ENCODE peak calls at places on chromosomes 3 and 15, in nine cellular contexts. One of them, this sample, is unnamed.

GRCh38 chr3:88180398-88180999 is 30.7 kb downstream of the C3orf38 start:
- DNase-seq in lower lobe of right lung: no peak
- DNase-seq in thoracic aorta: no peak
- DNase-seq in kidney tubule cell: peak; percentile 42
- DNase-seq in left colon: no peak
- DNase-seq in cerebellum: no peak
- DNase-seq in OCI-M1: peak; percentile 87
- DNase-seq in iPS DF 6.9: peak; percentile 11
- DNase-seq in uterus: no peak
- DNase-seq in this sample: peak; percentile 37

GRCh38 chr3:117117188-117117936 is 407.8 kb downstream of the TUSC7 start:
- DNase-seq in lower lobe of right lung: no peak
- DNase-seq in thoracic aorta: no peak
- DNase-seq in kidney tubule cell: no peak
- DNase-seq in left colon: no peak
- DNase-seq in cerebellum: no peak
- DNase-seq in OCI-M1: peak; percentile 25
- DNase-seq in iPS DF 6.9: no peak
- DNase-seq in uterus: no peak
- DNase-seq in this sample: no peak

GRCh38 chr15:35746121-35746520 is 200.2 kb upstream of the DPH6 start:
- DNase-seq in lower lobe of right lung: no peak
- DNase-seq in thoracic aorta: no peak
- DNase-seq in kidney tubule cell: peak; percentile 60
- DNase-seq in left colon: no peak
- DNase-seq in cerebellum: no peak
- DNase-seq in OCI-M1: no peak
- DNase-seq in iPS DF 6.9: no peak
- DNase-seq in uterus: no peak
- DNase-seq in this sample: no peak

GRCh38 chr15:32029409-32029861 is 880 bp upstream of the CHRNA7 start:
- DNase-seq in lower lobe of right lung: peak; percentile 47
- DNase-seq in thoracic aorta: no peak
- DNase-seq in kidney tubule cell: peak; percentile 14
- DNase-seq in left colon: no peak
- DNase-seq in cerebellum: peak; percentile 17
- DNase-seq in OCI-M1: no peak
- DNase-seq in iPS DF 6.9: no peak
- DNase-seq in uterus: no peak
- DNase-seq in this sample: peak; percentile 50

GRCh38 chr3:179146911-179147570 is 1.1 kb upstream of the PIK3CA start:
- DNase-seq in lower lobe of right lung: no peak
- DNase-seq in thoracic aorta: no peak
- DNase-seq in kidney tubule cell: peak; percentile 71
- DNase-seq in left colon: no peak
- DNase-seq in cerebellum: peak; percentile 69
- DNase-seq in OCI-M1: peak; percentile 80
- DNase-seq in iPS DF 6.9: no peak
- DNase-seq in uterus: no peak
- DNase-seq in this sample: peak; percentile 32

GRCh38 chr3:127546970-127547733 is 43.4 kb downstream of the TPRA1 start:
- DNase-seq in lower lobe of right lung: no peak
- DNase-seq in thoracic aorta: no peak
- DNase-seq in kidney tubule cell: no peak
- DNase-seq in left colon: no peak
- DNase-seq in cerebellum: no peak
- DNase-seq in OCI-M1: no peak
- DNase-seq in iPS DF 6.9: no peak
- DNase-seq in uterus: peak; percentile 22
- DNase-seq in this sample: no peak

GRCh38 chr15:89767411-89767915 is 8.7 kb upstream of the MESP2 start:
- DNase-seq in lower lobe of right lung: no peak
- DNase-seq in thoracic aorta: no peak
- DNase-seq in kidney tubule cell: peak; percentile 41
- DNase-seq in left colon: no peak
- DNase-seq in cerebellum: no peak
- DNase-seq in OCI-M1: no peak
- DNase-seq in iPS DF 6.9: no peak
- DNase-seq in uterus: no peak
- DNase-seq in this sample: no peak

GRCh38 chr3:14441240-14441919 is 39.0 kb downstream of the SLC6A6 start:
- DNase-seq in lower lobe of right lung: no peak
- DNase-seq in thoracic aorta: no peak
- DNase-seq in kidney tubule cell: peak; percentile 35
- DNase-seq in left colon: no peak
- DNase-seq in cerebellum: no peak
- DNase-seq in OCI-M1: no peak
- DNase-seq in iPS DF 6.9: no peak
- DNase-seq in uterus: no peak
- DNase-seq in this sample: no peak

GRCh38 chr3:114558271-114558670 is 264.4 kb downstream of the TIGIT start:
- DNase-seq in lower lobe of right lung: no peak
- DNase-seq in thoracic aorta: no peak
- DNase-seq in kidney tubule cell: peak; percentile 47
- DNase-seq in left colon: no peak
- DNase-seq in cerebellum: no peak
- DNase-seq in OCI-M1: no peak
- DNase-seq in iPS DF 6.9: no peak
- DNase-seq in uterus: no peak
- DNase-seq in this sample: no peak

GRCh38 chr15:93619597-93619996 is 530.6 kb upstream of the RGMA start:
- DNase-seq in lower lobe of right lung: no peak
- DNase-seq in thoracic aorta: no peak
- DNase-seq in kidney tubule cell: no peak
- DNase-seq in left colon: no peak
- DNase-seq in cerebellum: no peak
- DNase-seq in OCI-M1: no peak
- DNase-seq in iPS DF 6.9: no peak
- DNase-seq in uterus: no peak
- DNase-seq in this sample: no peak

GRCh38 chr3:16280671-16281070 is 15.7 kb downstream of the OXNAD1 start:
- DNase-seq in lower lobe of right lung: no peak
- DNase-seq in thoracic aorta: no peak
- DNase-seq in kidney tubule cell: no peak
- DNase-seq in left colon: no peak
- DNase-seq in cerebellum: no peak
- DNase-seq in OCI-M1: no peak
- DNase-seq in iPS DF 6.9: no peak
- DNase-seq in uterus: no peak
- DNase-seq in this sample: no peak

GRCh38 chr3:122577409-122578028 is at the start of gene PARP15:
- DNase-seq in lower lobe of right lung: peak; percentile 51
- DNase-seq in thoracic aorta: no peak
- DNase-seq in kidney tubule cell: no peak
- DNase-seq in left colon: no peak
- DNase-seq in cerebellum: no peak
- DNase-seq in OCI-M1: peak; percentile 34
- DNase-seq in iPS DF 6.9: no peak
- DNase-seq in uterus: no peak
- DNase-seq in this sample: peak; percentile 33

GRCh38 chr15:68885070-68885469 is 45.3 kb upstream of the SPESP1 start:
- DNase-seq in lower lobe of right lung: no peak
- DNase-seq in thoracic aorta: no peak
- DNase-seq in kidney tubule cell: peak; percentile 21
- DNase-seq in left colon: no peak
- DNase-seq in cerebellum: no peak
- DNase-seq in OCI-M1: no peak
- DNase-seq in iPS DF 6.9: no peak
- DNase-seq in uterus: no peak
- DNase-seq in this sample: no peak

GRCh38 chr3:31936661-31937060 is 44.4 kb downstream of the OSBPL10 start:
- DNase-seq in lower lobe of right lung: no peak
- DNase-seq in thoracic aorta: no peak
- DNase-seq in kidney tubule cell: peak; percentile 45
- DNase-seq in left colon: no peak
- DNase-seq in cerebellum: no peak
- DNase-seq in OCI-M1: peak; percentile 83
- DNase-seq in iPS DF 6.9: no peak
- DNase-seq in uterus: no peak
- DNase-seq in this sample: no peak

GRCh38 chr3:148372476-148372875 is 325.2 kb upstream of the AGTR1 start:
- DNase-seq in lower lobe of right lung: no peak
- DNase-seq in thoracic aorta: no peak
- DNase-seq in kidney tubule cell: peak; percentile 73
- DNase-seq in left colon: no peak
- DNase-seq in cerebellum: no peak
- DNase-seq in OCI-M1: no peak
- DNase-seq in iPS DF 6.9: no peak
- DNase-seq in uterus: no peak
- DNase-seq in this sample: no peak

GRCh38 chr3:183583331-183584245 is 28.1 kb upstream of the KLHL6 start:
- DNase-seq in lower lobe of right lung: no peak
- DNase-seq in thoracic aorta: no peak
- DNase-seq in kidney tubule cell: no peak
- DNase-seq in left colon: no peak
- DNase-seq in cerebellum: no peak
- DNase-seq in OCI-M1: peak; percentile 2
- DNase-seq in iPS DF 6.9: no peak
- DNase-seq in uterus: no peak
- DNase-seq in this sample: peak; percentile 54

GRCh38 chr15:77659350-77660321 is 26.9 kb upstream of the LINGO1 start:
- DNase-seq in lower lobe of right lung: peak; percentile 59
- DNase-seq in thoracic aorta: no peak
- DNase-seq in kidney tubule cell: peak; percentile 37
- DNase-seq in left colon: peak; percentile 85
- DNase-seq in cerebellum: no peak
- DNase-seq in OCI-M1: peak; percentile 80
- DNase-seq in iPS DF 6.9: no peak
- DNase-seq in uterus: no peak
- DNase-seq in this sample: peak; percentile 74

GRCh38 chr15:77804210-77804609 is 171.5 kb upstream of the LINGO1 start:
- DNase-seq in lower lobe of right lung: no peak
- DNase-seq in thoracic aorta: no peak
- DNase-seq in kidney tubule cell: no peak
- DNase-seq in left colon: no peak
- DNase-seq in cerebellum: peak; percentile 34
- DNase-seq in OCI-M1: no peak
- DNase-seq in iPS DF 6.9: no peak
- DNase-seq in uterus: no peak
- DNase-seq in this sample: no peak

GRCh38 chr3:10284496-10284895 is 8.3 kb downstream of the GHRL start:
- DNase-seq in lower lobe of right lung: no peak
- DNase-seq in thoracic aorta: no peak
- DNase-seq in kidney tubule cell: no peak
- DNase-seq in left colon: no peak
- DNase-seq in cerebellum: no peak
- DNase-seq in OCI-M1: no peak
- DNase-seq in iPS DF 6.9: no peak
- DNase-seq in uterus: no peak
- DNase-seq in this sample: no peak

GRCh38 chr3:169082076-169082475 is 581.4 kb downstream of the MECOM start:
- DNase-seq in lower lobe of right lung: no peak
- DNase-seq in thoracic aorta: no peak
- DNase-seq in kidney tubule cell: no peak
- DNase-seq in left colon: no peak
- DNase-seq in cerebellum: no peak
- DNase-seq in OCI-M1: no peak
- DNase-seq in iPS DF 6.9: no peak
- DNase-seq in uterus: no peak
- DNase-seq in this sample: no peak

GRCh38 chr15:63473007-63473748 is 31.2 kb upstream of the USP3 start:
- DNase-seq in lower lobe of right lung: no peak
- DNase-seq in thoracic aorta: no peak
- DNase-seq in kidney tubule cell: no peak
- DNase-seq in left colon: no peak
- DNase-seq in cerebellum: no peak
- DNase-seq in OCI-M1: no peak
- DNase-seq in iPS DF 6.9: no peak
- DNase-seq in uterus: no peak
- DNase-seq in this sample: no peak

GRCh38 chr3:12508316-12508715 is 24.0 kb downstream of the TSEN2 start:
- DNase-seq in lower lobe of right lung: no peak
- DNase-seq in thoracic aorta: peak; percentile 59
- DNase-seq in kidney tubule cell: peak; percentile 87
- DNase-seq in left colon: no peak
- DNase-seq in cerebellum: no peak
- DNase-seq in OCI-M1: no peak
- DNase-seq in iPS DF 6.9: no peak
- DNase-seq in uterus: peak; percentile 36
- DNase-seq in this sample: no peak

GRCh38 chr3:110062711-110063110 is 725.4 kb upstream of the DPPA4 start:
- DNase-seq in lower lobe of right lung: no peak
- DNase-seq in thoracic aorta: no peak
- DNase-seq in kidney tubule cell: no peak
- DNase-seq in left colon: no peak
- DNase-seq in cerebellum: no peak
- DNase-seq in OCI-M1: no peak
- DNase-seq in iPS DF 6.9: no peak
- DNase-seq in uterus: no peak
- DNase-seq in this sample: no peak

GRCh38 chr3:134377896-134378295 is 3.6 kb upstream of the AMOTL2 start:
- DNase-seq in lower lobe of right lung: peak; percentile 40
- DNase-seq in thoracic aorta: no peak
- DNase-seq in kidney tubule cell: no peak
- DNase-seq in left colon: no peak
- DNase-seq in cerebellum: no peak
- DNase-seq in OCI-M1: no peak
- DNase-seq in iPS DF 6.9: no peak
- DNase-seq in uterus: no peak
- DNase-seq in this sample: no peak

GRCh38 chr3:152021951-152022461 is 148.6 kb downstream of the SUCNR1 start:
- DNase-seq in lower lobe of right lung: peak; percentile 38
- DNase-seq in thoracic aorta: no peak
- DNase-seq in kidney tubule cell: peak; percentile 63
- DNase-seq in left colon: no peak
- DNase-seq in cerebellum: no peak
- DNase-seq in OCI-M1: no peak
- DNase-seq in iPS DF 6.9: no peak
- DNase-seq in uterus: no peak
- DNase-seq in this sample: peak; percentile 41

GRCh38 chr3:111605016-111605415 is 9.9 kb upstream of the ZBED2 start:
- DNase-seq in lower lobe of right lung: no peak
- DNase-seq in thoracic aorta: no peak
- DNase-seq in kidney tubule cell: peak; percentile 42
- DNase-seq in left colon: no peak
- DNase-seq in cerebellum: no peak
- DNase-seq in OCI-M1: no peak
- DNase-seq in iPS DF 6.9: no peak
- DNase-seq in uterus: no peak
- DNase-seq in this sample: no peak

GRCh38 chr15:85597155-85597815 is 197.4 kb downstream of the KLHL25 start:
- DNase-seq in lower lobe of right lung: no peak
- DNase-seq in thoracic aorta: no peak
- DNase-seq in kidney tubule cell: no peak
- DNase-seq in left colon: no peak
- DNase-seq in cerebellum: no peak
- DNase-seq in OCI-M1: peak; percentile 4
- DNase-seq in iPS DF 6.9: no peak
- DNase-seq in uterus: no peak
- DNase-seq in this sample: no peak

GRCh38 chr15:69652906-69653305 is 200.3 kb downstream of the RPLP1 start:
- DNase-seq in lower lobe of right lung: no peak
- DNase-seq in thoracic aorta: no peak
- DNase-seq in kidney tubule cell: no peak
- DNase-seq in left colon: no peak
- DNase-seq in cerebellum: no peak
- DNase-seq in OCI-M1: no peak
- DNase-seq in iPS DF 6.9: no peak
- DNase-seq in uterus: no peak
- DNase-seq in this sample: no peak

GRCh38 chr3:197541756-197542539 is 13.8 kb downstream of the BDH1 start:
- DNase-seq in lower lobe of right lung: no peak
- DNase-seq in thoracic aorta: no peak
- DNase-seq in kidney tubule cell: no peak
- DNase-seq in left colon: no peak
- DNase-seq in cerebellum: peak; percentile 70
- DNase-seq in OCI-M1: no peak
- DNase-seq in iPS DF 6.9: no peak
- DNase-seq in uterus: no peak
- DNase-seq in this sample: peak; percentile 88

GRCh38 chr15:67168694-67169093 is 85.8 kb downstream of the AAGAB start:
- DNase-seq in lower lobe of right lung: no peak
- DNase-seq in thoracic aorta: no peak
- DNase-seq in kidney tubule cell: no peak
- DNase-seq in left colon: no peak
- DNase-seq in cerebellum: no peak
- DNase-seq in OCI-M1: no peak
- DNase-seq in iPS DF 6.9: no peak
- DNase-seq in uterus: no peak
- DNase-seq in this sample: no peak

GRCh38 chr15:74253276-74253921 is 17.3 kb downstream of the CCDC33 start:
- DNase-seq in lower lobe of right lung: no peak
- DNase-seq in thoracic aorta: no peak
- DNase-seq in kidney tubule cell: no peak
- DNase-seq in left colon: no peak
- DNase-seq in cerebellum: no peak
- DNase-seq in OCI-M1: no peak
- DNase-seq in iPS DF 6.9: no peak
- DNase-seq in uterus: no peak
- DNase-seq in this sample: no peak